ENCODE peak calls at places on chromosomes 2 and 18, in nine cellular contexts. D is AG04449, W is colonic mucosa, Z is GM13977, B is AG09309, O is HFFc6, K is Calu3, N is PC-3, Q is transverse colon. T is an unnamed sample.

GRCh38 chr18:77035380-77035779 is 97.2 kb downstream of the MBP start:
- DNase-seq in Z (no peak), K (no peak), N (peak), O (no peak), D (no peak), W (no peak), Q (no peak), B (no peak), T (no peak)

GRCh38 chr18:34947711-34948125 is 93.5 kb upstream of the MAPRE2 start:
- DNase-seq in D (no peak), Q (no peak), K (no peak), O (peak), Z (no peak), W (no peak), B (no peak), N (peak), T (no peak)

GRCh38 chr2:184611221-184612085 is 13.1 kb downstream of the ZNF804A start:
- DNase-seq in W (no peak), O (peak), K (no peak), Z (no peak), D (no peak), B (no peak), N (peak), Q (no peak), T (no peak)

GRCh38 chr18:73279499-73279898 is 411.7 kb upstream of the NETO1 start:
- DNase-seq in D (no peak), K (no peak), B (no peak), O (no peak), N (peak), W (no peak), Z (no peak), Q (no peak), T (no peak)

GRCh38 chr2:201882353-201883095 is 76.2 kb downstream of the CDK15 start:
- DNase-seq in K (no peak), D (no peak), N (peak), O (peak), W (no peak), Q (no peak), B (no peak), Z (no peak), T (no peak)

GRCh38 chr2:216596986-216597509 is 36.2 kb upstream of the IGFBP2 start:
- DNase-seq in Q (no peak), D (no peak), K (no peak), Z (no peak), W (no peak), O (no peak), B (peak), N (peak), T (no peak)

GRCh38 chr2:184765048-184765881 is 166.9 kb downstream of the ZNF804A start:
- DNase-seq in B (no peak), N (no peak), O (no peak), D (no peak), K (peak), Q (no peak), W (no peak), Z (no peak), T (no peak)

GRCh38 chr2:158232476-158232875 is 130.8 kb downstream of the UPP2 start:
- DNase-seq in D (no peak), B (no peak), W (no peak), K (no peak), Z (no peak), O (no peak), N (peak), Q (no peak), T (no peak)

GRCh38 chr2:66440011-66440542 is 5.2 kb downstream of the MEIS1 start:
- DNase-seq in Q (no peak), B (no peak), O (no peak), D (no peak), N (no peak), Z (no peak), K (no peak), W (no peak), T (no peak)

GRCh38 chr18:10006261-10006903 is 92.6 kb downstream of the VAPA start:
- DNase-seq in O (peak), W (no peak), B (no peak), N (peak), Q (no peak), D (no peak), Z (peak), K (no peak), T (peak)

GRCh38 chr18:11518788-11519685 is 90.4 kb upstream of the SLC35G4 start:
- DNase-seq in Z (peak), W (peak), Q (peak), D (no peak), K (peak), N (peak), O (peak), B (no peak), T (no peak)

GRCh38 chr18:27713727-27714080 is 463.2 kb downstream of the CDH2 start:
- DNase-seq in Q (no peak), B (peak), W (no peak), O (peak), N (no peak), D (peak), Z (no peak), K (no peak), T (no peak)

GRCh38 chr2:116585654-116586053 is 1228.8 kb upstream of the DDX18 start:
- DNase-seq in K (no peak), D (no peak), Z (no peak), W (no peak), B (no peak), N (no peak), Q (no peak), O (no peak), T (no peak)

GRCh38 chr2:207163815-207164747 is 1.7 kb downstream of the KLF7 start:
- DNase-seq in O (peak), Z (no peak), D (no peak), K (peak), B (no peak), Q (peak), W (peak), N (peak), T (peak)

GRCh38 chr18:76380127-76380729 is 114.8 kb downstream of the ZNF516 start:
- DNase-seq in N (no peak), K (no peak), D (no peak), B (no peak), O (no peak), Z (no peak), Q (no peak), W (no peak), T (no peak)

GRCh38 chr2:11753886-11754704 is 7.7 kb downstream of the LPIN1 start:
- DNase-seq in B (no peak), N (peak), Z (no peak), D (no peak), O (peak), Q (peak), W (peak), K (peak), T (peak)

GRCh38 chr2:17208511-17208910 is 309.7 kb downstream of the RAD51AP2 start:
- DNase-seq in Z (no peak), B (peak), K (no peak), Q (no peak), D (no peak), O (no peak), N (no peak), W (no peak), T (no peak)

GRCh38 chr2:30236591-30237245 is 5.4 kb downstream of the LBH start:
- DNase-seq in K (no peak), W (no peak), Q (no peak), O (no peak), D (no peak), B (no peak), N (no peak), Z (no peak), T (no peak)

DNA sequence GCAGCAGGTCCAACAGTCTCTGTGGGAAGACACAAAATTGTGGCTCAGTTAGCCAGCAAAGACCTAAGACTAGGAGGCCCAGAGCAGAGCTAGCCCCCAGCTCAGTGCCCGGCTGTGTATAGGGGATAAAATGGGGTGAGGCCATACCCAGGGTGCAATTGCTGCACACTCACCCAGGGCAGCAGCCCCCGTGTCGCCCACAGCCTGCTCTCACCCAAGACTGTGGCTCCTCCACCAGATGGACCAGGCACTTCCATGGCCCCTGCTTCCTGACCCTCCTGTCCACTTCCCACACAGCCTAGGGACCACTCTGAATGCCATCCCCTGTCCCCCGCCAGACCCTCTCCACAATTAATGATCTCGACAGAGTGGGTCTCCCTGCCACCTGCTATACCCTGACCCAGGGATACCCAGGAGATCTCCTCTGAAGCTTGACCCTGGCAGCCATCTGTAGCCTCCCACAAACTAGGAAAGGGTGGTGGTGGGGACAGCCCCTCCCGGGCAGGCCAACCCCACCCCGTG is 85.7 kb downstream of the HS1BP3 start:
- DNase-seq in O (no peak), K (no peak), B (no peak), Q (no peak), W (no peak), D (no peak), Z (no peak), N (no peak), T (no peak)
- TF ChIP-seq CTCF in O (no peak), K (no peak), B (no peak), Q (no peak), W (no peak), D (no peak), Z (no peak), N (no peak), T (no peak)

GRCh38 chr2:166361351-166362153 is 14.2 kb downstream of the SCN9A start:
- DNase-seq in D (no peak), W (no peak), B (no peak), K (peak), Q (no peak), N (peak), O (peak), Z (no peak), T (no peak)
- TF ChIP-seq CTCF in D (peak), W (peak), B (peak), K (no peak), Q (peak), N (peak), O (peak), Z (peak), T (peak)

GRCh38 chr2:74142340-74142739 is 5.4 kb downstream of the BOLA3 start:
- DNase-seq in B (no peak), N (peak), Q (no peak), K (no peak), D (no peak), O (no peak), Z (no peak), W (no peak), T (no peak)
- TF ChIP-seq CTCF in B (no peak), N (peak), Q (no peak), K (no peak), D (no peak), O (peak), Z (no peak), W (no peak), T (no peak)

DNA sequence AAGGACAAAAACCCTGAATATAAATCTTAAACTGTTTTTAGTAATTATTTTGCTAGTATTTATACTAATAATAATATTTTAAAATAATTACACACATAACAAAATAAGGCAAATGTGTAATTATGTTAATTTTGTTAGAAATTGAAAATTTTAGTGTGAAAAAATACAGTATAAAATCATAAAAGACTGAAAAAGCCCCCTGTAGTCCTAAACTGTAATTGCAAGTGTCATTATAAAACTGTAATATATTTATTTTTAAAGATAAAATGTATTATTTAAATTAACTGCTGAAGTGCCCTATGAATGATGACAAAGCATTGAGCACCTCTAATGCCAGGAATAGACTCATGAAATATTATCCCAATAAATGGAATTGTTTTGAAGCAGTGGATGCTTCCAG is 1117.7 kb downstream of the CBLN2 start:
- DNase-seq in O (no peak), Q (no peak), B (no peak), W (no peak), D (no peak), Z (no peak), K (no peak), N (no peak), T (no peak)
- TF ChIP-seq CTCF in O (peak), Q (no peak), B (no peak), W (no peak), D (no peak), Z (no peak), K (no peak), N (no peak), T (peak)

GRCh38 chr2:136932700-136933099 is 167.4 kb downstream of the THSD7B start:
- DNase-seq in Q (no peak), W (no peak), B (no peak), Z (peak), D (no peak), O (peak), N (peak), K (peak), T (no peak)
- TF ChIP-seq CTCF in Q (no peak), W (no peak), B (peak), Z (peak), D (peak), O (peak), N (peak), K (peak), T (no peak)

DNA sequence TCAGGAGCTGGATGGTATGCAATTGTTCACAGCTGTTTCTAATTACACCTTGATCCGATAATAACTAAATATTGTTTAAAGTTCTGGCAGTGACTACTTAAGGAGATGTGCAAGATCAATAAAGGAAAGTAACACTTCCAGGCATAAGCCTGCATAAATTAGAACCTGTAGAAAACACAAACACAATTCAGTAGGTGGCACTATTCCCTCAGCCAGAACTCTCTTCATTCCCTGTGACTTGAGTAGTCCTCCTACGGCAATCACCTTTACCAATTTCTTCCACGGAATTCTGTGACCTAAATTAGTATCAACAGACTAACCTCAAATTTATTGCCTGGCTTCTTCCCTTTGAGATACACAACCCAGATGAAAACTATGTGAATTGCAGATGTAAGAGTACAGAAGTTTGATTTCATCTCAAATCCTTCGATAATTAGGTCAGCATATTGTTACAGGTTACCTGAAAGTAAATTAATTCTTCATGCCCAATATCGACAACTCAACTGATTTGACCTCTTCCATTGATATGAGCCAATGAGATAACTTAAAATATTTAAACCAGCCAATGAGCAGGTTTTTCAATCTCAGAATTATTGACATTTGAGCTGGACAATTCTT is 137.8 kb downstream of the PID1 start:
- DNase-seq in Z (peak), K (peak), O (peak), W (peak), D (no peak), N (peak), B (no peak), Q (peak), T (no peak)
- TF ChIP-seq CTCF in Z (peak), K (peak), O (peak), W (peak), D (no peak), N (peak), B (peak), Q (peak), T (peak)

DNA sequence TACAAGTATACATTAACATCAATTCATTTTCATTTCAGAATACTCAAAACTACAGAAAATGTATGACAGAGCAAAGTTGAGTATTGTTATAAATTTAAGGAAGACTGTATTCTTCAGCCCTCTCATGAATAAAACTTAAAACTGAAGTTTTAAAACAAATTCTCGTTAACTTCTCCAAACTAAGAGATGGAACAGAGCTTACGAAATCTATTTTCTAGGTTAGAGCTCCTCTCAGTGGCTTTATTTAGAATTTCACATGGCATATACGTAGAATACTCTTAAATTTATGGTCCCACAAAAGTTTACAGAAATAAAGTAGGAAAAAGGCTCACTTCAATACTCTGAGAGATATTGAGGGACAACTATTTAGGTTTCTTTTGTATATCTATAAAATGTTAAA is 612.1 kb downstream of the KCNJ3 start:
- DNase-seq in N (peak), W (no peak), Z (no peak), O (no peak), D (no peak), B (no peak), Q (no peak), K (no peak), T (no peak)
- TF ChIP-seq CTCF in N (peak), W (peak), Z (peak), O (peak), D (no peak), B (peak), Q (peak), K (peak), T (peak)

GRCh38 chr2:213125646-213126347 is 25.6 kb downstream of the IKZF2 start:
- DNase-seq in W (no peak), O (no peak), Q (no peak), D (no peak), K (no peak), B (no peak), Z (no peak), N (peak), T (no peak)
- TF ChIP-seq CTCF in W (no peak), O (peak), Q (no peak), D (no peak), K (no peak), B (no peak), Z (no peak), N (peak), T (no peak)

DNA sequence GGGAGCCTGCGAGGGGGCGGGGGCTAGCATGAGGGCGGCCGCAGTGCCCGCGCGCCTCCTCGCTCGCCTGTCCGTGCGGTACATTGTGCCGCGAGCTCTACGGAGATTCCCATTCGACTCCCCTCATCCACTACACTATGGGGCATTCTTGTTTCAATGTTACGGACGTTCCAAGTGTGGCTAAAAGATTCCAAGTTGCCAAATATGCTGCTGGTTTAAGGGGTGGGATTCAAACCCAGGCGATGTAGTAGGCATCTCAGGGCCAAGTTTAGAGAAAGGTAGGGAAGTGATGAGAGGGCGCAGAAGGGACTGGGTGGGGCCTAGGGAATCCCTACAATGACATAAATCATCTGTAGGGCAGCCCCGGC is 10.0 kb upstream of the CRYBA2 start:
- DNase-seq in Q (no peak), K (no peak), B (no peak), W (no peak), Z (no peak), N (no peak), O (no peak), D (no peak), T (no peak)
- TF ChIP-seq CTCF in Q (no peak), K (no peak), B (no peak), W (no peak), Z (no peak), N (no peak), O (no peak), D (no peak), T (no peak)

GRCh38 chr2:9895669-9896068 is 52.4 kb downstream of the TAF1B start:
- DNase-seq in B (no peak), N (no peak), Z (no peak), D (no peak), K (no peak), Q (no peak), W (no peak), O (no peak), T (no peak)
- TF ChIP-seq CTCF in B (no peak), N (no peak), Z (no peak), D (no peak), K (no peak), Q (no peak), W (no peak), O (no peak), T (no peak)